ENCODE peak calls at places on chromosomes 11 and 22, in five cellular contexts. C, P, U, E and N are unnamed samples.

GRCh38 chr22:31036671-31037550 is 44.2 kb upstream of the SMTN start:
- DNase-seq in U (no peak), P (no peak), E (no peak), C (no peak), N (peak)

GRCh38 chr11:122690801-122691649 is 35.5 kb downstream of the UBASH3B start:
- DNase-seq in E (peak), C (no peak), U (no peak), P (no peak), N (no peak)

GRCh38 chr22:49752598-49753091 is 75.0 kb downstream of the BRD1 start:
- DNase-seq in U (no peak), P (peak), E (no peak), C (no peak), N (no peak)

GRCh38 chr11:36672815-36673450 is 74.9 kb upstream of the RAG2 start:
- DNase-seq in C (no peak), U (no peak), E (peak), P (no peak), N (no peak)

GRCh38 chr11:114319716-114320328 is 23.6 kb downstream of the NNMT start:
- DNase-seq in U (no peak), P (no peak), E (no peak), C (no peak), N (no peak)

GRCh38 chr22:31125521-31126117 is 2.9 kb downstream of the INPP5J start:
- DNase-seq in C (no peak), U (no peak), E (no peak), P (no peak), N (no peak)

GRCh38 chr22:31451709-31452571 is 37.7 kb downstream of the EIF4ENIF1 start:
- DNase-seq in P (no peak), E (no peak), U (no peak), C (no peak), N (no peak)

GRCh38 chr11:69666752-69667536 is 8.2 kb downstream of the LTO1 start:
- DNase-seq in E (no peak), P (no peak), U (no peak), C (no peak), N (peak)

GRCh38 chr11:15233386-15233785 is 118.7 kb downstream of the INSC start:
- DNase-seq in C (no peak), U (no peak), P (no peak), E (no peak), N (no peak)

GRCh38 chr11:35082322-35083180 is 56.4 kb upstream of the CD44 start:
- DNase-seq in P (peak), C (peak), U (peak), E (peak), N (peak)

GRCh38 chr11:88421530-88421929 is 84.0 kb upstream of the CTSC start:
- DNase-seq in E (no peak), P (no peak), C (no peak), U (no peak), N (no peak)

GRCh38 chr11:126284829-126285228 is 1.9 kb downstream of the TIRAP start:
- DNase-seq in C (no peak), U (no peak), E (peak), P (peak), N (peak)

GRCh38 chr22:43050995-43051394 is 36.0 kb upstream of the PACSIN2 start:
- DNase-seq in U (no peak), E (no peak), C (no peak), P (no peak), N (no peak)

GRCh38 chr22:42408276-42408675 is 23.9 kb downstream of the NFAM1 start:
- DNase-seq in C (no peak), E (no peak), P (no peak), U (no peak), N (no peak)